ENCODE peak calls at places on chromosomes 4 and X, in four cellular contexts. One of them, this sample, is unnamed.

GRCh38 chrX:55120767-55121358 is 32.0 kb downstream of the PAGE2 start:
- DNase-seq in H1: no peak
- DNase-seq in H9: no peak
- DNase-seq in mesenchymal stem cell: no peak
- DNase-seq in this sample: no peak

GRCh38 chr4:84503495-84504437 is 4.7 kb upstream of the NKX6-1 start:
- DNase-seq in H1: no peak
- DNase-seq in H9: no peak
- DNase-seq in mesenchymal stem cell: peak; percentile 73
- DNase-seq in this sample: no peak

GRCh38 chrX:142089193-142089592 is 115.9 kb downstream of the MAGEC2 start:
- DNase-seq in H1: no peak
- DNase-seq in H9: no peak
- DNase-seq in mesenchymal stem cell: no peak
- DNase-seq in this sample: no peak

GRCh38 chrX:45344597-45344996 is 143.9 kb upstream of the DIPK2B start:
- DNase-seq in H1: no peak
- DNase-seq in H9: no peak
- DNase-seq in mesenchymal stem cell: peak; percentile 18
- DNase-seq in this sample: no peak

GRCh38 chrX:97060019-97060418 is 176.3 kb downstream of the RPA4 start:
- DNase-seq in H1: peak; percentile 5
- DNase-seq in H9: peak; percentile 55
- DNase-seq in mesenchymal stem cell: no peak
- DNase-seq in this sample: peak; percentile 0

GRCh38 chr4:185036019-185036418 is 17.7 kb downstream of the HELT start:
- DNase-seq in H1: no peak
- DNase-seq in H9: no peak
- DNase-seq in mesenchymal stem cell: no peak
- DNase-seq in this sample: no peak

GRCh38 chrX:133375558-133376340 is 39.5 kb downstream of the GPC4 start:
- DNase-seq in H1: no peak
- DNase-seq in H9: no peak
- DNase-seq in mesenchymal stem cell: peak; percentile 11
- DNase-seq in this sample: no peak

GRCh38 chr4:98113005-98113404 is 30.3 kb downstream of the STPG2 start:
- DNase-seq in H1: no peak
- DNase-seq in H9: peak; percentile 47
- DNase-seq in mesenchymal stem cell: peak; percentile 30
- DNase-seq in this sample: peak; percentile 9

GRCh38 chr4:111037591-111037990 is 414.7 kb upstream of the PITX2 start:
- DNase-seq in H1: no peak
- DNase-seq in H9: no peak
- DNase-seq in mesenchymal stem cell: no peak
- DNase-seq in this sample: no peak

GRCh38 chr4:78749972-78750727 is 26.0 kb upstream of the BMP2K start:
- DNase-seq in H1: no peak
- DNase-seq in H9: no peak
- DNase-seq in mesenchymal stem cell: no peak
- DNase-seq in this sample: no peak

GRCh38 chr4:171981185-171981584 is 168.0 kb downstream of the GALNTL6 start:
- DNase-seq in H1: no peak
- DNase-seq in H9: no peak
- DNase-seq in mesenchymal stem cell: no peak
- DNase-seq in this sample: no peak

GRCh38 chr4:129239088-129239487 is 143.1 kb downstream of the C4orf33 start:
- DNase-seq in H1: no peak
- DNase-seq in H9: no peak
- DNase-seq in mesenchymal stem cell: peak; percentile 25
- DNase-seq in this sample: no peak

GRCh38 chr4:77525538-77525937 is 80.1 kb upstream of the CXCL13 start:
- DNase-seq in H1: no peak
- DNase-seq in H9: no peak
- DNase-seq in mesenchymal stem cell: no peak
- DNase-seq in this sample: no peak

GRCh38 chrX:106391284-106391852 is 220.4 kb upstream of the RADX start:
- DNase-seq in H1: no peak
- DNase-seq in H9: no peak
- DNase-seq in mesenchymal stem cell: no peak
- DNase-seq in this sample: no peak

GRCh38 chr4:5712517-5712916 is 1.5 kb downstream of the EVC start:
- DNase-seq in H1: no peak
- DNase-seq in H9: no peak
- DNase-seq in mesenchymal stem cell: peak; percentile 67
- DNase-seq in this sample: no peak

GRCh38 chr4:88005086-88005485 is 2.3 kb upstream of the PKD2 start:
- DNase-seq in H1: no peak
- DNase-seq in H9: no peak
- DNase-seq in mesenchymal stem cell: no peak
- DNase-seq in this sample: no peak

GRCh38 chr4:88007304-88008132 is at the start of gene PKD2:
- DNase-seq in H1: no peak
- DNase-seq in H9: peak; percentile 77
- DNase-seq in mesenchymal stem cell: peak; percentile 78
- DNase-seq in this sample: peak; percentile 76

GRCh38 chr4:88008133-88008621 is 742 bp downstream of the PKD2 start:
- DNase-seq in H1: no peak
- DNase-seq in H9: peak; percentile 52
- DNase-seq in mesenchymal stem cell: peak; percentile 62
- DNase-seq in this sample: peak; percentile 44

GRCh38 chr4:88008624-88009235 is 1.3 kb downstream of the PKD2 start:
- DNase-seq in H1: no peak
- DNase-seq in H9: no peak
- DNase-seq in mesenchymal stem cell: peak; percentile 55
- DNase-seq in this sample: no peak

DNA sequence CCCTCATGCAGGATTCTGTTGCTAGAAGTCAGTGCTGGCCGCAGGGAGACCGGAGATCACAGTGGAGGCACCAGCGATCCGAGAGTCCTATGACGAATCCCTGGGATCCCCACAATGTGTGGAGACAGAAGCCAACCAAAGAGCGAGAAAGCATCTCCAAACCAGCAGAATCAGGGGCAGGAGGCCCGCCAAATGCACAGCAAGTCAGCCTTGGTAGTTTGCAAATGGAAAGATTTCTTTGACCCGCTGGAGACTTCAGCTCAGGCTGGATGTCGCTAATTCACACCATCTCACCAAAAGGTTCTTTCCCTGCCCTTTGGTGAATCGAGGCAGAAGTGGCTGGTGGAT is 505 bp upstream of the PKD2 start:
- DNase-seq in H1: no peak
- DNase-seq in H9: no peak
- DNase-seq in mesenchymal stem cell: no peak
- DNase-seq in this sample: no peak
- H2BK12ac ChIP-seq in H1: peak overlapping the region; percentile 72
- H2BK12ac ChIP-seq in H9: no peak overlapping the region
- H2BK12ac ChIP-seq in mesenchymal stem cell: no peak overlapping the region
- H2BK12ac ChIP-seq in this sample: no peak overlapping the region

GRCh38 chr4:37765741-37766140 is 60.7 kb upstream of the PGM2 start:
- DNase-seq in H1: no peak
- DNase-seq in H9: no peak
- DNase-seq in mesenchymal stem cell: no peak
- DNase-seq in this sample: no peak

GRCh38 chr4:37767546-37767945 is 58.9 kb upstream of the PGM2 start:
- DNase-seq in H1: no peak
- DNase-seq in H9: no peak
- DNase-seq in mesenchymal stem cell: no peak
- DNase-seq in this sample: no peak

GRCh38 chr4:37769590-37769989 is 56.9 kb upstream of the PGM2 start:
- DNase-seq in H1: no peak
- DNase-seq in H9: no peak
- DNase-seq in mesenchymal stem cell: no peak
- DNase-seq in this sample: no peak

GRCh38 chr4:37770016-37770415 is 56.5 kb upstream of the PGM2 start:
- DNase-seq in H1: no peak
- DNase-seq in H9: no peak
- DNase-seq in mesenchymal stem cell: no peak
- DNase-seq in this sample: no peak

GRCh38 chr4:37767019-37767418 is 59.5 kb upstream of the PGM2 start:
- DNase-seq in H1: no peak
- DNase-seq in H9: no peak
- DNase-seq in mesenchymal stem cell: no peak
- DNase-seq in this sample: no peak
- H2BK15ac ChIP-seq in H1: no peak overlapping the region
- H2BK15ac ChIP-seq in H9: no peak overlapping the region
- H2BK15ac ChIP-seq in mesenchymal stem cell: no peak overlapping the region
- H2BK15ac ChIP-seq in this sample: no peak overlapping the region

GRCh38 chr4:88752076-88752463 is 54.4 kb upstream of the NAP1L5 start:
- DNase-seq in H1: no peak
- DNase-seq in H9: no peak
- DNase-seq in mesenchymal stem cell: no peak
- DNase-seq in this sample: no peak
- H2BK12ac ChIP-seq in H1: no peak overlapping the region
- H2BK12ac ChIP-seq in H9: no peak overlapping the region
- H2BK12ac ChIP-seq in mesenchymal stem cell: no peak overlapping the region
- H2BK12ac ChIP-seq in this sample: no peak overlapping the region

GRCh38 chr4:26320159-26320452 is 708 bp upstream of the RBPJ start:
- DNase-seq in H1: no peak
- DNase-seq in H9: no peak
- DNase-seq in mesenchymal stem cell: peak; percentile 79
- DNase-seq in this sample: no peak

GRCh38 chr4:26322349-26322748 is 1.5 kb downstream of the RBPJ start:
- DNase-seq in H1: no peak
- DNase-seq in H9: no peak
- DNase-seq in mesenchymal stem cell: peak; percentile 42
- DNase-seq in this sample: no peak

GRCh38 chr4:26321326-26322276 is 787 bp downstream of the RBPJ start:
- DNase-seq in H1: no peak
- DNase-seq in H9: peak; percentile 42
- DNase-seq in mesenchymal stem cell: peak; percentile 61
- DNase-seq in this sample: no peak

GRCh38 chr4:26319467-26320158 is 1.2 kb upstream of the RBPJ start:
- DNase-seq in H1: peak; percentile 95
- DNase-seq in H9: peak; percentile 98
- DNase-seq in mesenchymal stem cell: peak; percentile 100
- DNase-seq in this sample: peak; percentile 99

DNA sequence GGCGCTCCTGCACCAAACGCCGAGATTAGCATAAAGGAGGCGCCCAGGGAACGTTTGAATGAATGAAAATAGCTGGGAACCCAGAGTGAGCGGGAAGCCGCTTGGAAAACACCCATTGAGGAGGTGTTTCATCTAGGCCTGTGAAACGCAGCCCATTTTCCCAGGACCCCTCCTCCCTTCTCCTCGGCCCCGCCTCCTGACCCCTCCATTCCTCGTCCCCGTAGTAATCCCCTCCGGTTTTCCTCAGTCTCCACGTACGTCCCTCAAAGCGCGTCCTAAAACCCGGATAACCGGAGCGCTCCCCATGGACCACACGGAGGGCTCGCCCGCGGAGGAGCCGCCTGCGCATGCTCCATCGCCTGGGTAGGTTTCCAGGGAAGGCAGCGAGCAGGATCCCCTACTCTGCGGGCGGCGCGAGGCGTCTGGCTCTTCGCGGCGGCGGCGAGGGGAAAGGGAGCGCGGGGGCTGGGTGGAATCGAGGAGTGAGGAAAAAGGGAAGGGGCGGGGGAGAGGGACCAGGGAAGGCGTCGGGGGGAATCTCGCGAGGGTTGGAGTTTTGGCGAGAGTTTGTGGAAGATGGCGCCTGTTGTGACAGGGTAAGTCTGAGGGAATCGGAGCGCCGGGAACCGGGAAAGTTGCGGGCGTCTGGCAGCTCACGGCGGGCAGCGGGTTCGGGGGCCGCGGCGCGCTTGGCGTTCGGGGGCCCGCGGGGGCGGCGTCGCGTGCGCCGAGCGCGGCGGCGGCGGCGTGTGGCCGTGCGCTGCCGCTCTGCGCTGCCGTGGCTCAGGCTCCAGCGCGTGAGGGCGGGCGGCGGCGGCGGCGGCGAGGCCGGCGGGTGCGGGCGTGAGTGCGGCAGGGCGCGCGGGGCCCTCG is at the start of gene RBPJ:
- DNase-seq in H1: peak; percentile 89
- DNase-seq in H9: peak; percentile 97
- DNase-seq in mesenchymal stem cell: peak; percentile 99
- DNase-seq in this sample: peak; percentile 98
- H2BK15ac ChIP-seq in H1: peak within 1 kb of the TSS; percentile 53
- H2BK15ac ChIP-seq in H9: no peak within 1 kb of the TSS
- H2BK15ac ChIP-seq in mesenchymal stem cell: no peak within 1 kb of the TSS
- H2BK15ac ChIP-seq in this sample: peak within 1 kb of the TSS; percentile 94

GRCh38 chr4:74190332-74190731 is 32.4 kb downstream of the MTHFD2L start:
- DNase-seq in H1: no peak
- DNase-seq in H9: no peak
- DNase-seq in mesenchymal stem cell: no peak
- DNase-seq in this sample: no peak
- H2BK12ac ChIP-seq in H1: no peak overlapping the region
- H2BK12ac ChIP-seq in H9: no peak overlapping the region
- H2BK12ac ChIP-seq in mesenchymal stem cell: no peak overlapping the region
- H2BK12ac ChIP-seq in this sample: no peak overlapping the region